ENCODE peak calls at places on chromosomes 2 and 18, in eight cellular contexts. X, R, U, P, K, V, G and L are unnamed samples.

GRCh38 chr18:13874558-13874957 is 40.8 kb downstream of the MC2R start:
- DNase-seq in X (no peak), R (no peak), U (no peak), P (no peak), K (no peak), V (no peak), G (no peak), L (no peak)

GRCh38 chr2:133377021-133377481 is 191.2 kb downstream of the NCKAP5 start:
- DNase-seq in X (no peak), R (no peak), U (no peak), P (no peak), K (no peak), V (no peak), G (no peak), L (no peak)

GRCh38 chr18:13416208-13416607 is 197.6 kb downstream of the LDLRAD4 start:
- DNase-seq in X (no peak), R (no peak), U (no peak), P (no peak), K (no peak), V (no peak), G (no peak), L (no peak)

GRCh38 chr2:200863655-200864205 is 728 bp downstream of the CLK1 start:
- DNase-seq in X (no peak), R (no peak), U (no peak), P (no peak), K (peak), V (no peak), G (no peak), L (no peak)

GRCh38 chr2:112073875-112074274 is 18.8 kb downstream of the TMEM87B start:
- DNase-seq in X (no peak), R (no peak), U (no peak), P (no peak), K (no peak), V (no peak), G (no peak), L (no peak)

GRCh38 chr2:16039823-16040222 is 99.5 kb downstream of the MYCN start:
- DNase-seq in X (no peak), R (no peak), U (no peak), P (no peak), K (no peak), V (no peak), G (no peak), L (no peak)

GRCh38 chr2:116911520-116911919 is 903.0 kb upstream of the DDX18 start:
- DNase-seq in X (no peak), R (no peak), U (no peak), P (no peak), K (no peak), V (no peak), G (no peak), L (no peak)

GRCh38 chr2:127853667-127854066 is 4.3 kb downstream of the POLR2D start:
- DNase-seq in X (no peak), R (no peak), U (no peak), P (no peak), K (no peak), V (no peak), G (no peak), L (no peak)

GRCh38 chr2:52220393-52220792 is 1188.5 kb upstream of the NRXN1 start:
- DNase-seq in X (no peak), R (no peak), U (no peak), P (no peak), K (no peak), V (no peak), G (no peak), L (peak)

GRCh38 chr2:193476171-193476800 is 1281.6 kb upstream of the TMEFF2 start:
- DNase-seq in X (no peak), R (no peak), U (no peak), P (no peak), K (no peak), V (no peak), G (no peak), L (no peak)

GRCh38 chr2:151760139-151760650 is 25.9 kb upstream of the NEB start:
- DNase-seq in X (no peak), R (no peak), U (no peak), P (no peak), K (no peak), V (peak), G (no peak), L (no peak)

GRCh38 chr2:233584210-233584609 is 17.6 kb upstream of the USP40 start:
- DNase-seq in X (no peak), R (no peak), U (no peak), P (no peak), K (no peak), V (no peak), G (no peak), L (no peak)

GRCh38 chr2:103785432-103785831 is 1023.6 kb downstream of the TMEM182 start:
- DNase-seq in X (no peak), R (no peak), U (no peak), P (no peak), K (no peak), V (no peak), G (no peak), L (no peak)

GRCh38 chr2:157324331-157324843 is 1.2 kb downstream of the ERMN start:
- DNase-seq in X (no peak), R (no peak), U (no peak), P (no peak), K (no peak), V (no peak), G (no peak), L (no peak)

GRCh38 chr2:240419723-240420122 is 15.7 kb upstream of the GPC1 start:
- DNase-seq in X (no peak), R (no peak), U (no peak), P (no peak), K (no peak), V (no peak), G (no peak), L (no peak)

GRCh38 chr18:8717011-8717770 is 11.8 kb downstream of the MTCL1 start:
- DNase-seq in X (no peak), R (no peak), U (no peak), P (no peak), K (no peak), V (no peak), G (no peak), L (no peak)

GRCh38 chr2:132538331-132538855 is 121.8 kb downstream of the GPR39 start:
- DNase-seq in X (no peak), R (no peak), U (no peak), P (no peak), K (no peak), V (peak), G (no peak), L (no peak)

GRCh38 chr18:36560187-36560586 is 262.7 kb downstream of the FHOD3 start:
- DNase-seq in X (no peak), R (no peak), U (no peak), P (no peak), K (no peak), V (no peak), G (no peak), L (no peak)

GRCh38 chr2:189499137-189499536 is 57.9 kb downstream of the WDR75 start:
- DNase-seq in X (no peak), R (no peak), U (no peak), P (no peak), K (no peak), V (no peak), G (no peak), L (no peak)

GRCh38 chr2:67485431-67485830 is 88.3 kb downstream of the ETAA1 start:
- DNase-seq in X (no peak), R (no peak), U (no peak), P (no peak), K (no peak), V (no peak), G (no peak), L (no peak)

GRCh38 chr18:63588869-63589268 is 1.7 kb downstream of the SERPINB13 start:
- DNase-seq in X (no peak), R (no peak), U (no peak), P (no peak), K (no peak), V (no peak), G (no peak), L (no peak)

GRCh38 chr18:3624818-3625716 is 175.1 kb downstream of the TGIF1 start:
- DNase-seq in X (no peak), R (no peak), U (no peak), P (no peak), K (no peak), V (peak), G (no peak), L (no peak)

GRCh38 chr2:198098918-198099317 is 294.5 kb downstream of the PLCL1 start:
- DNase-seq in X (no peak), R (no peak), U (no peak), P (no peak), K (no peak), V (no peak), G (no peak), L (no peak)

GRCh38 chr2:148754864-148755263 is 110.3 kb downstream of the EPC2 start:
- DNase-seq in X (no peak), R (no peak), U (no peak), P (no peak), K (no peak), V (no peak), G (no peak), L (no peak)

GRCh38 chr2:134120718-134121630 is 132.9 kb upstream of the MGAT5 start:
- DNase-seq in X (peak), R (peak), U (peak), P (no peak), K (peak), V (peak), G (peak), L (peak)

GRCh38 chr2:95039410-95039809 is 13.9 kb downstream of the MAL start:
- DNase-seq in X (no peak), R (no peak), U (no peak), P (no peak), K (no peak), V (no peak), G (no peak), L (no peak)

GRCh38 chr2:157849591-157849990 is 26.5 kb downstream of the ACVR1 start:
- DNase-seq in X (no peak), R (no peak), U (no peak), P (no peak), K (no peak), V (no peak), G (no peak), L (no peak)

GRCh38 chr2:162328424-162329157 is 10.1 kb upstream of the IFIH1 start:
- DNase-seq in X (no peak), R (no peak), U (no peak), P (no peak), K (no peak), V (no peak), G (no peak), L (no peak)

GRCh38 chr2:27735263-27735904 is 36.1 kb upstream of the MRPL33 start:
- DNase-seq in X (peak), R (peak), U (peak), P (no peak), K (peak), V (peak), G (no peak), L (peak)

GRCh38 chr2:133787207-133787606 is 218.9 kb upstream of the NCKAP5 start:
- DNase-seq in X (no peak), R (no peak), U (no peak), P (no peak), K (no peak), V (no peak), G (no peak), L (no peak)

GRCh38 chr2:32960647-32961403 is 14.1 kb downstream of the LTBP1 start:
- DNase-seq in X (no peak), R (no peak), U (no peak), P (no peak), K (no peak), V (no peak), G (no peak), L (no peak)